ENCODE peak calls at places on chromosomes 3 and 15, in seven cellular contexts. One of them, this sample, is unnamed.

GRCh38 chr3:58868101-58868779 is 181.6 kb downstream of the CFAP20DC start:
- DNase-seq in fibroblast of lung: no peak
- DNase-seq in fibroblast of pulmonary artery: no peak
- DNase-seq in nephron progenitor cell: no peak
- DNase-seq in right cardiac atrium: no peak
- DNase-seq in COR-L47: no peak
- DNase-seq in heart left ventricle: no peak
- DNase-seq in this sample: no peak

GRCh38 chr3:189981668-189982067 is 139.0 kb downstream of the P3H2 start:
- DNase-seq in fibroblast of lung: peak; percentile 94
- DNase-seq in fibroblast of pulmonary artery: peak; percentile 83
- DNase-seq in nephron progenitor cell: no peak
- DNase-seq in right cardiac atrium: no peak
- DNase-seq in COR-L47: no peak
- DNase-seq in heart left ventricle: no peak
- DNase-seq in this sample: no peak

GRCh38 chr3:187807086-187807862 is 62.0 kb upstream of the BCL6 start:
- DNase-seq in fibroblast of lung: peak; percentile 11
- DNase-seq in fibroblast of pulmonary artery: peak; percentile 50
- DNase-seq in nephron progenitor cell: no peak
- DNase-seq in right cardiac atrium: no peak
- DNase-seq in COR-L47: no peak
- DNase-seq in heart left ventricle: no peak
- DNase-seq in this sample: no peak

GRCh38 chr15:85517086-85517485 is 136.7 kb downstream of the AKAP13 start:
- DNase-seq in fibroblast of lung: no peak
- DNase-seq in fibroblast of pulmonary artery: no peak
- DNase-seq in nephron progenitor cell: no peak
- DNase-seq in right cardiac atrium: no peak
- DNase-seq in COR-L47: no peak
- DNase-seq in heart left ventricle: no peak
- DNase-seq in this sample: no peak

GRCh38 chr3:174202561-174202960 is 656.6 kb upstream of the NAALADL2 start:
- DNase-seq in fibroblast of lung: peak; percentile 23
- DNase-seq in fibroblast of pulmonary artery: peak; percentile 10
- DNase-seq in nephron progenitor cell: no peak
- DNase-seq in right cardiac atrium: no peak
- DNase-seq in COR-L47: no peak
- DNase-seq in heart left ventricle: no peak
- DNase-seq in this sample: no peak

GRCh38 chr3:155946178-155946577 is 75.7 kb downstream of the GMPS start:
- DNase-seq in fibroblast of lung: peak; percentile 84
- DNase-seq in fibroblast of pulmonary artery: peak; percentile 85
- DNase-seq in nephron progenitor cell: no peak
- DNase-seq in right cardiac atrium: no peak
- DNase-seq in COR-L47: no peak
- DNase-seq in heart left ventricle: no peak
- DNase-seq in this sample: no peak

GRCh38 chr15:89399390-89400120 is 64.9 kb upstream of the POLG start:
- DNase-seq in fibroblast of lung: no peak
- DNase-seq in fibroblast of pulmonary artery: no peak
- DNase-seq in nephron progenitor cell: peak; percentile 52
- DNase-seq in right cardiac atrium: peak; percentile 53
- DNase-seq in COR-L47: peak; percentile 60
- DNase-seq in heart left ventricle: no peak
- DNase-seq in this sample: peak; percentile 85

GRCh38 chr3:137709011-137709601 is 55.0 kb upstream of the SOX14 start:
- DNase-seq in fibroblast of lung: no peak
- DNase-seq in fibroblast of pulmonary artery: no peak
- DNase-seq in nephron progenitor cell: peak; percentile 16
- DNase-seq in right cardiac atrium: no peak
- DNase-seq in COR-L47: no peak
- DNase-seq in heart left ventricle: no peak
- DNase-seq in this sample: no peak

GRCh38 chr15:95875141-95875643 is 455.3 kb upstream of the NR2F2 start:
- DNase-seq in fibroblast of lung: peak; percentile 76
- DNase-seq in fibroblast of pulmonary artery: peak; percentile 89
- DNase-seq in nephron progenitor cell: no peak
- DNase-seq in right cardiac atrium: no peak
- DNase-seq in COR-L47: no peak
- DNase-seq in heart left ventricle: no peak
- DNase-seq in this sample: no peak

GRCh38 chr15:67024998-67025368 is 40.4 kb upstream of the SMAD3 start:
- DNase-seq in fibroblast of lung: no peak
- DNase-seq in fibroblast of pulmonary artery: no peak
- DNase-seq in nephron progenitor cell: no peak
- DNase-seq in right cardiac atrium: no peak
- DNase-seq in COR-L47: peak; percentile 11
- DNase-seq in heart left ventricle: no peak
- DNase-seq in this sample: no peak

GRCh38 chr3:152828075-152828840 is 6.7 kb upstream of the P2RY1 start:
- DNase-seq in fibroblast of lung: no peak
- DNase-seq in fibroblast of pulmonary artery: no peak
- DNase-seq in nephron progenitor cell: no peak
- DNase-seq in right cardiac atrium: no peak
- DNase-seq in COR-L47: no peak
- DNase-seq in heart left ventricle: no peak
- DNase-seq in this sample: no peak

GRCh38 chr3:134426660-134427181 is 52.5 kb upstream of the AMOTL2 start:
- DNase-seq in fibroblast of lung: peak; percentile 79
- DNase-seq in fibroblast of pulmonary artery: peak; percentile 35
- DNase-seq in nephron progenitor cell: no peak
- DNase-seq in right cardiac atrium: no peak
- DNase-seq in COR-L47: no peak
- DNase-seq in heart left ventricle: no peak
- DNase-seq in this sample: no peak

GRCh38 chr3:106809633-106810460 is 567.4 kb upstream of the CCDC54 start:
- DNase-seq in fibroblast of lung: peak; percentile 51
- DNase-seq in fibroblast of pulmonary artery: peak; percentile 52
- DNase-seq in nephron progenitor cell: no peak
- DNase-seq in right cardiac atrium: no peak
- DNase-seq in COR-L47: no peak
- DNase-seq in heart left ventricle: no peak
- DNase-seq in this sample: peak; percentile 57

GRCh38 chr15:25051399-25052154 is 96.8 kb downstream of the SNRPN start:
- DNase-seq in fibroblast of lung: no peak
- DNase-seq in fibroblast of pulmonary artery: no peak
- DNase-seq in nephron progenitor cell: no peak
- DNase-seq in right cardiac atrium: no peak
- DNase-seq in COR-L47: no peak
- DNase-seq in heart left ventricle: peak; percentile 4
- DNase-seq in this sample: no peak

GRCh38 chr3:17290894-17291293 is 406.1 kb downstream of the PLCL2 start:
- DNase-seq in fibroblast of lung: peak; percentile 9
- DNase-seq in fibroblast of pulmonary artery: no peak
- DNase-seq in nephron progenitor cell: no peak
- DNase-seq in right cardiac atrium: no peak
- DNase-seq in COR-L47: no peak
- DNase-seq in heart left ventricle: peak; percentile 35
- DNase-seq in this sample: no peak

GRCh38 chr3:72310028-72310987 is 525.4 kb upstream of the PROK2 start:
- DNase-seq in fibroblast of lung: peak; percentile 76
- DNase-seq in fibroblast of pulmonary artery: peak; percentile 56
- DNase-seq in nephron progenitor cell: peak; percentile 42
- DNase-seq in right cardiac atrium: no peak
- DNase-seq in COR-L47: peak; percentile 53
- DNase-seq in heart left ventricle: peak; percentile 64
- DNase-seq in this sample: peak; percentile 82

GRCh38 chr15:25182098-25182478 is 227.3 kb downstream of the SNRPN start:
- DNase-seq in fibroblast of lung: no peak
- DNase-seq in fibroblast of pulmonary artery: no peak
- DNase-seq in nephron progenitor cell: no peak
- DNase-seq in right cardiac atrium: peak; percentile 10
- DNase-seq in COR-L47: no peak
- DNase-seq in heart left ventricle: no peak
- DNase-seq in this sample: no peak

GRCh38 chr3:27423463-27423862 is 54.3 kb upstream of the NEK10 start:
- DNase-seq in fibroblast of lung: peak; percentile 53
- DNase-seq in fibroblast of pulmonary artery: peak; percentile 52
- DNase-seq in nephron progenitor cell: no peak
- DNase-seq in right cardiac atrium: no peak
- DNase-seq in COR-L47: no peak
- DNase-seq in heart left ventricle: no peak
- DNase-seq in this sample: no peak

GRCh38 chr15:27087651-27088583 is 116.9 kb downstream of the GABRG3 start:
- DNase-seq in fibroblast of lung: no peak
- DNase-seq in fibroblast of pulmonary artery: no peak
- DNase-seq in nephron progenitor cell: no peak
- DNase-seq in right cardiac atrium: no peak
- DNase-seq in COR-L47: no peak
- DNase-seq in heart left ventricle: no peak
- DNase-seq in this sample: no peak

GRCh38 chr15:66940368-66940767 is 125.0 kb upstream of the SMAD3 start:
- DNase-seq in fibroblast of lung: no peak
- DNase-seq in fibroblast of pulmonary artery: no peak
- DNase-seq in nephron progenitor cell: no peak
- DNase-seq in right cardiac atrium: no peak
- DNase-seq in COR-L47: no peak
- DNase-seq in heart left ventricle: no peak
- DNase-seq in this sample: no peak

GRCh38 chr3:185851046-185851445 is 26.2 kb upstream of the IGF2BP2 start:
- DNase-seq in fibroblast of lung: peak; percentile 46
- DNase-seq in fibroblast of pulmonary artery: no peak
- DNase-seq in nephron progenitor cell: no peak
- DNase-seq in right cardiac atrium: no peak
- DNase-seq in COR-L47: no peak
- DNase-seq in heart left ventricle: no peak
- DNase-seq in this sample: no peak

GRCh38 chr15:54859982-54860381 is 336.8 kb downstream of the RSL24D1 start:
- DNase-seq in fibroblast of lung: no peak
- DNase-seq in fibroblast of pulmonary artery: no peak
- DNase-seq in nephron progenitor cell: no peak
- DNase-seq in right cardiac atrium: no peak
- DNase-seq in COR-L47: no peak
- DNase-seq in heart left ventricle: no peak
- DNase-seq in this sample: no peak

GRCh38 chr15:71632571-71633195 is 177.7 kb upstream of the NR2E3 start:
- DNase-seq in fibroblast of lung: no peak
- DNase-seq in fibroblast of pulmonary artery: no peak
- DNase-seq in nephron progenitor cell: no peak
- DNase-seq in right cardiac atrium: no peak
- DNase-seq in COR-L47: no peak
- DNase-seq in heart left ventricle: no peak
- DNase-seq in this sample: no peak

GRCh38 chr15:71051539-71051938 is 63.7 kb upstream of the THSD4 start:
- DNase-seq in fibroblast of lung: peak; percentile 85
- DNase-seq in fibroblast of pulmonary artery: peak; percentile 90
- DNase-seq in nephron progenitor cell: no peak
- DNase-seq in right cardiac atrium: peak; percentile 58
- DNase-seq in COR-L47: no peak
- DNase-seq in heart left ventricle: peak; percentile 66
- DNase-seq in this sample: no peak

GRCh38 chr3:123733805-123734526 is 149.1 kb upstream of the HACD2 start:
- DNase-seq in fibroblast of lung: peak; percentile 85
- DNase-seq in fibroblast of pulmonary artery: peak; percentile 48
- DNase-seq in nephron progenitor cell: no peak
- DNase-seq in right cardiac atrium: no peak
- DNase-seq in COR-L47: no peak
- DNase-seq in heart left ventricle: no peak
- DNase-seq in this sample: no peak

GRCh38 chr15:61411941-61412510 is 182.9 kb upstream of the RORA start:
- DNase-seq in fibroblast of lung: peak; percentile 6
- DNase-seq in fibroblast of pulmonary artery: no peak
- DNase-seq in nephron progenitor cell: no peak
- DNase-seq in right cardiac atrium: no peak
- DNase-seq in COR-L47: no peak
- DNase-seq in heart left ventricle: no peak
- DNase-seq in this sample: peak; percentile 47

GRCh38 chr3:99902091-99902490 is 84.4 kb downstream of the CMSS1 start:
- DNase-seq in fibroblast of lung: peak; percentile 4
- DNase-seq in fibroblast of pulmonary artery: peak; percentile 39
- DNase-seq in nephron progenitor cell: no peak
- DNase-seq in right cardiac atrium: no peak
- DNase-seq in COR-L47: no peak
- DNase-seq in heart left ventricle: no peak
- DNase-seq in this sample: no peak

GRCh38 chr3:37466660-37467359 is 292.4 kb upstream of the LRRFIP2 start:
- DNase-seq in fibroblast of lung: no peak
- DNase-seq in fibroblast of pulmonary artery: no peak
- DNase-seq in nephron progenitor cell: no peak
- DNase-seq in right cardiac atrium: peak; percentile 69
- DNase-seq in COR-L47: no peak
- DNase-seq in heart left ventricle: peak; percentile 37
- DNase-seq in this sample: peak; percentile 83

GRCh38 chr15:92914768-92915221 is 14.7 kb downstream of the CHD2 start:
- DNase-seq in fibroblast of lung: no peak
- DNase-seq in fibroblast of pulmonary artery: no peak
- DNase-seq in nephron progenitor cell: no peak
- DNase-seq in right cardiac atrium: no peak
- DNase-seq in COR-L47: no peak
- DNase-seq in heart left ventricle: no peak
- DNase-seq in this sample: peak; percentile 11

GRCh38 chr15:73605759-73606423 is 27.3 kb downstream of the NPTN start:
- DNase-seq in fibroblast of lung: no peak
- DNase-seq in fibroblast of pulmonary artery: no peak
- DNase-seq in nephron progenitor cell: no peak
- DNase-seq in right cardiac atrium: no peak
- DNase-seq in COR-L47: peak; percentile 24
- DNase-seq in heart left ventricle: no peak
- DNase-seq in this sample: no peak

GRCh38 chr3:183254816-183255730 is 2.0 kb downstream of the B3GNT5 start:
- DNase-seq in fibroblast of lung: peak; percentile 58
- DNase-seq in fibroblast of pulmonary artery: peak; percentile 38
- DNase-seq in nephron progenitor cell: peak; percentile 22
- DNase-seq in right cardiac atrium: no peak
- DNase-seq in COR-L47: peak; percentile 49
- DNase-seq in heart left ventricle: no peak
- DNase-seq in this sample: peak; percentile 5

GRCh38 chr3:31908391-31909097 is 72.5 kb downstream of the OSBPL10 start:
- DNase-seq in fibroblast of lung: peak; percentile 26
- DNase-seq in fibroblast of pulmonary artery: no peak
- DNase-seq in nephron progenitor cell: no peak
- DNase-seq in right cardiac atrium: no peak
- DNase-seq in COR-L47: no peak
- DNase-seq in heart left ventricle: no peak
- DNase-seq in this sample: no peak

GRCh38 chr3:4978259-4978965 is 825 bp upstream of the BHLHE40 start:
- DNase-seq in fibroblast of lung: peak; percentile 96
- DNase-seq in fibroblast of pulmonary artery: peak; percentile 99
- DNase-seq in nephron progenitor cell: peak; percentile 90
- DNase-seq in right cardiac atrium: peak; percentile 99
- DNase-seq in COR-L47: peak; percentile 51
- DNase-seq in heart left ventricle: peak; percentile 99
- DNase-seq in this sample: peak; percentile 36

GRCh38 chr3:94162700-94163099 is 99.8 kb downstream of the NSUN3 start:
- DNase-seq in fibroblast of lung: no peak
- DNase-seq in fibroblast of pulmonary artery: peak; percentile 36
- DNase-seq in nephron progenitor cell: no peak
- DNase-seq in right cardiac atrium: no peak
- DNase-seq in COR-L47: no peak
- DNase-seq in heart left ventricle: no peak
- DNase-seq in this sample: peak; percentile 15

GRCh38 chr15:95086543-95087252 is 855.3 kb downstream of the MCTP2 start:
- DNase-seq in fibroblast of lung: peak; percentile 91
- DNase-seq in fibroblast of pulmonary artery: peak; percentile 75
- DNase-seq in nephron progenitor cell: no peak
- DNase-seq in right cardiac atrium: no peak
- DNase-seq in COR-L47: no peak
- DNase-seq in heart left ventricle: no peak
- DNase-seq in this sample: no peak

GRCh38 chr3:48088056-48088748 is 72.0 kb upstream of the MAP4 start:
- DNase-seq in fibroblast of lung: no peak
- DNase-seq in fibroblast of pulmonary artery: no peak
- DNase-seq in nephron progenitor cell: no peak
- DNase-seq in right cardiac atrium: no peak
- DNase-seq in COR-L47: peak; percentile 3
- DNase-seq in heart left ventricle: no peak
- DNase-seq in this sample: no peak

GRCh38 chr3:195066441-195066841 is 204.5 kb downstream of the XXYLT1 start:
- DNase-seq in fibroblast of lung: no peak
- DNase-seq in fibroblast of pulmonary artery: no peak
- DNase-seq in nephron progenitor cell: no peak
- DNase-seq in right cardiac atrium: peak; percentile 37
- DNase-seq in COR-L47: no peak
- DNase-seq in heart left ventricle: no peak
- DNase-seq in this sample: no peak

GRCh38 chr3:32435911-32436815 is 44.5 kb downstream of the CMTM7 start:
- DNase-seq in fibroblast of lung: no peak
- DNase-seq in fibroblast of pulmonary artery: no peak
- DNase-seq in nephron progenitor cell: no peak
- DNase-seq in right cardiac atrium: no peak
- DNase-seq in COR-L47: no peak
- DNase-seq in heart left ventricle: no peak
- DNase-seq in this sample: no peak

This sample was measured in NCI-H2171 treated with DMSO at 0.1 percent for 48 hours.